ENCODE peak calls at places on chromosomes 16 and 17, in nine cellular contexts. I is sciatic nerve; G is H54; P is activated gamma-delta T cell treated with anti-CD3 and anti-CD28 coated beads, Interleukin-2, amount 50 U/mL, for 16 hours; V is NCI-H2171 treated with DMSO at 0.1 percent for 48 hours; Z is posterior vena cava; D is epithelial cell of proximal tubule; J is memory B cell; T is T-helper 9 cell. A is an unnamed sample.

GRCh38 chr17:61000911-61001310 is 323.3 kb downstream of the BCAS3 start:
- DNase-seq in G (no peak), P (no peak), D (peak; percentile 20), T (no peak), J (no peak), I (no peak), Z (no peak), V (no peak), A (no peak)

GRCh38 chr17:28169621-28170349 is 127.3 kb downstream of the NLK start:
- DNase-seq in Z (no peak), G (no peak), J (no peak), P (no peak), D (no peak), V (no peak), T (no peak), I (no peak), A (no peak)

GRCh38 chr17:81573794-81574642 is 21.9 kb upstream of the FAAP100 start:
- DNase-seq in G (no peak), P (no peak), T (no peak), V (peak; percentile 79), Z (no peak), D (no peak), J (no peak), I (no peak), A (no peak)

GRCh38 chr17:62627904-62628603 is 584 bp downstream of the MRC2 start:
- DNase-seq in V (no peak), P (no peak), D (no peak), G (no peak), I (peak; percentile 82), T (no peak), J (no peak), Z (peak; percentile 90), A (no peak)

GRCh38 chr17:17535957-17536356 is 39.8 kb upstream of the RASD1 start:
- DNase-seq in Z (no peak), T (no peak), P (no peak), D (no peak), J (no peak), G (no peak), V (no peak), I (peak; percentile 84), A (no peak)

GRCh38 chr16:21260870-21261791 is 17.0 kb downstream of the CRYM start:
- DNase-seq in I (no peak), D (peak; percentile 97), G (peak; percentile 54), J (no peak), T (no peak), V (no peak), Z (no peak), P (no peak), A (no peak)

GRCh38 chr16:17379121-17379571 is 91.6 kb downstream of the XYLT1 start:
- DNase-seq in Z (peak; percentile 88), D (no peak), J (no peak), T (no peak), P (no peak), V (no peak), G (no peak), I (no peak), A (no peak)

GRCh38 chr16:65598626-65599025 is 476.8 kb upstream of the CDH11 start:
- DNase-seq in Z (no peak), T (no peak), D (no peak), I (no peak), G (no peak), V (no peak), J (no peak), P (no peak), A (no peak)

GRCh38 chr16:85552980-85553435 is 60.1 kb upstream of the GSE1 start:
- DNase-seq in P (no peak), J (no peak), T (no peak), D (no peak), Z (no peak), I (no peak), V (no peak), G (no peak), A (no peak)

GRCh38 chr16:73154063-73154870 is 106.3 kb upstream of the ZFHX3 start:
- DNase-seq in D (no peak), G (no peak), V (no peak), I (peak; percentile 65), Z (no peak), J (no peak), P (no peak), T (no peak), A (no peak)

GRCh38 chr17:79463421-79464309 is 147.2 kb downstream of the RBFOX3 start:
- DNase-seq in J (no peak), D (no peak), Z (no peak), P (no peak), I (no peak), G (no peak), T (no peak), V (peak; percentile 87), A (no peak)

GRCh38 chr17:81382851-81383250 is 12.4 kb upstream of the BAHCC1 start:
- DNase-seq in D (no peak), I (no peak), V (no peak), Z (no peak), G (no peak), P (no peak), J (no peak), T (no peak), A (no peak)

GRCh38 chr17:28370744-28371103 is 617 bp upstream of the VTN start:
- DNase-seq in Z (peak; percentile 8), I (no peak), J (no peak), D (no peak), G (no peak), V (no peak), T (no peak), P (no peak), A (no peak)

GRCh38 chr16:85027349-85027967 is at the start of gene KIAA0513:
- DNase-seq in D (no peak), I (peak; percentile 97), P (peak; percentile 93), Z (peak; percentile 98), J (peak; percentile 98), G (peak; percentile 87), V (peak; percentile 84), T (peak; percentile 96), A (peak; percentile 86)

GRCh38 chr17:62775876-62776275 is 32.2 kb downstream of the MARCHF10 start:
- DNase-seq in Z (no peak), P (no peak), T (no peak), I (peak; percentile 6), J (no peak), D (no peak), G (no peak), V (no peak), A (no peak)

GRCh38 chr17:37239690-37240344 is 136.0 kb upstream of the C17orf78 start:
- DNase-seq in P (no peak), I (no peak), Z (no peak), D (peak; percentile 22), V (peak; percentile 23), T (no peak), J (no peak), G (no peak), A (no peak)

GRCh38 chr16:19291459-19291858 is 5.9 kb downstream of the CLEC19A start:
- DNase-seq in I (no peak), Z (no peak), G (no peak), V (no peak), P (no peak), T (no peak), J (no peak), D (no peak), A (no peak)

GRCh38 chr17:64622931-64623654 is 39.0 kb downstream of the SMURF2 start:
- DNase-seq in Z (no peak), J (no peak), I (no peak), T (no peak), V (no peak), P (no peak), D (peak; percentile 59), G (peak; percentile 52), A (no peak)

GRCh38 chr17:82732118-82732743 is 3.2 kb upstream of the FN3K start:
- DNase-seq in V (no peak), D (no peak), P (no peak), G (no peak), T (no peak), I (no peak), J (no peak), Z (no peak), A (no peak)

GRCh38 chr17:58534901-58535421 is 20.5 kb upstream of the MTMR4 start:
- DNase-seq in D (no peak), I (no peak), P (no peak), V (no peak), Z (no peak), G (peak; percentile 99), T (no peak), J (no peak), A (no peak)

GRCh38 chr17:63573634-63574033 is 23.4 kb downstream of the DCAF7 start:
- DNase-seq in J (no peak), I (no peak), T (no peak), D (no peak), G (no peak), V (no peak), P (no peak), Z (no peak), A (no peak)

GRCh38 chr17:79159926-79160325 is 85.3 kb downstream of the ENGASE start:
- DNase-seq in P (no peak), G (no peak), J (no peak), D (no peak), V (no peak), Z (no peak), I (no peak), T (no peak), A (no peak)

GRCh38 chr17:48641541-48642058 is 15.4 kb upstream of the HOXB9 start:
- DNase-seq in T (no peak), Z (no peak), I (no peak), G (no peak), J (no peak), V (no peak), P (no peak), D (no peak), A (no peak)

GRCh38 chr17:15914400-15915165 is 30.3 kb upstream of the ADORA2B start:
- DNase-seq in J (no peak), D (no peak), Z (no peak), V (no peak), T (no peak), P (no peak), G (peak; percentile 28), I (no peak), A (no peak)